ENCODE peak calls at places on chromosomes 5 and 9, in nine cellular contexts. V, B, X, M, Z, E, I, Q and P are unnamed samples.
A peak's percentile ranks its signal among the peaks of the same experiment; 100 is the strongest.

GRCh38 chr5:72598461-72599433 is 91.5 kb upstream of the ZNF366 start:
- DNase-seq in X (no peak), I (no peak), M (no peak), Z (peak; percentile 90), V (no peak), Q (no peak), E (no peak), B (no peak), P (peak; percentile 28)

GRCh38 chr9:106796771-106797170 is 66.2 kb upstream of the ZNF462 start:
- DNase-seq in V (no peak), E (no peak), Q (no peak), Z (no peak), I (no peak), X (no peak), B (no peak), M (no peak), P (no peak)

GRCh38 chr5:14444988-14445387 is 136.6 kb upstream of the OTULINL start:
- DNase-seq in M (no peak), Z (peak; percentile 47), Q (no peak), B (no peak), I (no peak), V (no peak), E (no peak), X (peak; percentile 13), P (peak; percentile 84)

GRCh38 chr5:180289433-180289832 is 2.5 kb downstream of the MAPK9 start:
- DNase-seq in Q (no peak), X (no peak), I (no peak), Z (no peak), E (no peak), B (no peak), V (no peak), M (no peak), P (peak; percentile 79)

GRCh38 chr5:151205411-151205810 is 18.5 kb downstream of the CCDC69 start:
- DNase-seq in V (no peak), Q (no peak), X (no peak), M (no peak), Z (no peak), E (no peak), B (no peak), I (no peak), P (no peak)

GRCh38 chr5:141758316-141758965 is 76.4 kb upstream of the ARAP3 start:
- DNase-seq in Z (no peak), Q (no peak), E (no peak), I (peak; percentile 12), X (no peak), B (no peak), V (peak; percentile 21), M (no peak), P (no peak)

GRCh38 chr9:32291370-32291769 is 93.1 kb upstream of the ACO1 start:
- DNase-seq in M (no peak), B (no peak), X (no peak), Z (no peak), E (no peak), I (no peak), V (no peak), Q (no peak), P (peak; percentile 13)

GRCh38 chr5:54309751-54310432 is 481 bp downstream of the ARL15 start:
- DNase-seq in I (peak; percentile 5), B (peak; percentile 34), Q (no peak), V (no peak), X (peak; percentile 48), M (peak; percentile 21), Z (peak; percentile 24), E (peak; percentile 22), P (peak; percentile 27)

GRCh38 chr9:87382902-87383301 is 114.8 kb upstream of the DAPK1 start:
- DNase-seq in Z (peak; percentile 83), I (no peak), V (no peak), E (no peak), Q (no peak), B (no peak), M (no peak), X (no peak), P (no peak)

GRCh38 chr5:173327084-173327947 is 898 bp downstream of the STC2 start:
- DNase-seq in Q (no peak), V (no peak), E (no peak), X (no peak), Z (peak; percentile 75), I (no peak), B (no peak), M (no peak), P (no peak)

GRCh38 chr9:114856210-114856941 is 50.5 kb upstream of the TNFSF15 start:
- DNase-seq in V (no peak), Q (peak; percentile 65), B (no peak), I (no peak), Z (peak; percentile 66), M (peak; percentile 8), X (no peak), E (no peak), P (no peak)

GRCh38 chr5:126054593-126055347 is 368.4 kb upstream of the GRAMD2B start:
- DNase-seq in Q (no peak), E (no peak), B (no peak), M (no peak), V (no peak), X (no peak), Z (no peak), I (no peak), P (no peak)

GRCh38 chr9:136808075-136808780 is 480 bp downstream of the RABL6 start:
- DNase-seq in X (no peak), M (no peak), Q (no peak), I (no peak), V (peak; percentile 62), B (peak; percentile 43), E (no peak), Z (peak; percentile 10), P (no peak)

GRCh38 chr5:138635268-138635667 is 60.1 kb upstream of the HSPA9 start:
- DNase-seq in I (no peak), M (no peak), X (no peak), Z (peak; percentile 69), B (no peak), E (no peak), Q (no peak), V (no peak), P (no peak)

GRCh38 chr9:33234511-33235467 is 5.2 kb upstream of the SPINK4 start:
- DNase-seq in Z (no peak), E (no peak), X (peak; percentile 10), M (no peak), B (no peak), Q (no peak), V (no peak), I (no peak), P (peak; percentile 22)

GRCh38 chr9:115133649-115134048 is 15.7 kb upstream of the TNC start:
- DNase-seq in I (no peak), X (no peak), Z (peak; percentile 35), Q (peak; percentile 90), M (no peak), E (no peak), V (no peak), B (no peak), P (no peak)

GRCh38 chr5:110841137-110841536 is 102.3 kb downstream of the SLC25A46 start:
- DNase-seq in I (no peak), Z (no peak), X (no peak), M (no peak), B (no peak), Q (no peak), V (no peak), E (no peak), P (no peak)

GRCh38 chr5:75668988-75669760 is 48.1 kb downstream of the POC5 start:
- DNase-seq in E (peak; percentile 20), X (peak; percentile 61), M (no peak), Z (peak; percentile 21), Q (no peak), V (no peak), B (no peak), I (no peak), P (peak; percentile 43)

GRCh38 chr5:36690041-36690941 is 83.9 kb downstream of the SLC1A3 start:
- DNase-seq in B (peak; percentile 46), Z (peak; percentile 78), X (peak; percentile 79), E (peak; percentile 44), V (peak; percentile 72), I (peak; percentile 77), M (peak; percentile 62), Q (no peak), P (peak; percentile 92)

GRCh38 chr5:95781101-95781583 is 41.4 kb downstream of the GLRX start:
- DNase-seq in X (peak; percentile 83), E (peak; percentile 73), Z (peak; percentile 91), I (peak; percentile 51), B (peak; percentile 44), M (peak; percentile 88), V (peak; percentile 27), Q (no peak), P (peak; percentile 73)

GRCh38 chr9:134550584-134550983 is 91.0 kb upstream of the COL5A1 start:
- DNase-seq in I (no peak), E (no peak), Z (no peak), Q (no peak), V (no peak), M (no peak), X (no peak), B (no peak), P (no peak)

GRCh38 chr5:172362755-172363154 is 79.2 kb upstream of the UBTD2 start:
- DNase-seq in M (no peak), X (no peak), Z (no peak), V (no peak), Q (no peak), B (no peak), E (no peak), I (no peak), P (no peak)